ENCODE peak calls at places on chromosomes 3 and 15, in four cellular contexts. V, T, U and L are unnamed samples.

GRCh38 chr3:71652786-71653419 is 69.4 kb upstream of the FOXP1 start:
- DNase-seq in U (peak; percentile 4), V (peak; percentile 38), T (peak; percentile 50), L (no peak)

GRCh38 chr15:72866086-72866646 is 82.6 kb upstream of the ADPGK start:
- DNase-seq in U (no peak), T (no peak), V (no peak), L (no peak)

GRCh38 chr3:172259191-172259590 is 189.1 kb downstream of the GHSR start:
- DNase-seq in U (no peak), T (no peak), V (no peak), L (no peak)

GRCh38 chr3:48428863-48429415 is 947 bp downstream of the PLXNB1 start:
- DNase-seq in U (no peak), T (no peak), V (no peak), L (no peak)

GRCh38 chr15:90386221-90386620 is 1.8 kb upstream of the IQGAP1 start:
- DNase-seq in U (no peak), T (no peak), V (no peak), L (no peak)

GRCh38 chr3:18237251-18238005 is 187.7 kb downstream of the SATB1 start:
- DNase-seq in T (no peak), U (peak; percentile 13), V (no peak), L (peak; percentile 60)

GRCh38 chr3:11381563-11381962 is 109.4 kb downstream of the ATG7 start:
- DNase-seq in T (no peak), U (no peak), V (no peak), L (no peak)

GRCh38 chr3:85397434-85397833 is 438.6 kb downstream of the CADM2 start:
- DNase-seq in T (no peak), U (no peak), V (no peak), L (no peak)

DNA sequence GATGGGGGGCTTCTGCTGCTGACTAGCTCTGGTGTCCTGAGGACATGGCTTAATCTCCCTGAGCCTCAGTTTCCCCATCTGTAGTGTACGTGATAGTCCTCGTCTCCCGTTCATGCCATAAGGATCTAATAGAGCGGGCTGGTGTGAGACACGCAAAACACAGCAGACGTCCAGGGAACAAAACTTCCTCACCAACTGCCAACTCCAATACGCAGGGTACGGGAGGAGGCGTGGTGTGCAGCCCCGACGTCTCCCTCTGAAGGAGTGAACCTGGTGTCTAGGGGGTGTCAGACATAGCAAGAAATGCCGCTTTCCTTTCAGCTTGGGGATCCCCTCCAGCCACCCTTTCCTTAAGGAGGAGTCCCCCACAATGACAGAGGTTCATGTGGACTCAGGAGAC is 55.0 kb downstream of the SMAD6 start:
- DNase-seq in U (no peak), T (no peak), V (no peak), L (no peak)
- H3K27ac ChIP-seq in U (no peak overlapping the region), T (no peak overlapping the region), V (peak overlapping the region; percentile 94), L (no peak overlapping the region)

GRCh38 chr3:173892547-173892946 is 495.0 kb downstream of the NLGN1 start:
- DNase-seq in T (no peak), U (no peak), V (no peak), L (peak; percentile 11)

GRCh38 chr3:173889522-173890055 is 492.0 kb downstream of the NLGN1 start:
- DNase-seq in V (no peak), T (no peak), U (no peak), L (no peak)

GRCh38 chr3:173893066-173893465 is 495.5 kb downstream of the NLGN1 start:
- DNase-seq in V (no peak), T (no peak), U (no peak), L (no peak)

GRCh38 chr3:173890091-173890490 is 492.5 kb downstream of the NLGN1 start:
- DNase-seq in U (no peak), V (no peak), T (no peak), L (no peak)

GRCh38 chr3:173891272-173892100 is 493.9 kb downstream of the NLGN1 start:
- DNase-seq in U (no peak), T (no peak), V (no peak), L (peak; percentile 9)
- TF ChIP-seq CTCF in U (no peak), T (no peak), V (no peak), L (no peak)

GRCh38 chr15:78052545-78052944 is 25.0 kb downstream of the TBC1D2B start:
- DNase-seq in T (no peak), U (no peak), V (no peak), L (no peak)
- H3K4me2 ChIP-seq in T (no peak overlapping the region), U (no peak overlapping the region), V (no peak overlapping the region), L (no peak overlapping the region)

GRCh38 chr15:101068523-101068960 is 149.4 kb downstream of the LRRK1 start:
- DNase-seq in V (no peak), U (no peak), T (no peak), L (no peak)

GRCh38 chr15:101068961-101069734 is 150.0 kb downstream of the LRRK1 start:
- DNase-seq in V (peak; percentile 17), U (no peak), T (peak; percentile 87), L (peak; percentile 30)

GRCh38 chr15:101070502-101071273 is 151.5 kb downstream of the LRRK1 start:
- DNase-seq in V (no peak), U (no peak), T (peak; percentile 99), L (no peak)

GRCh38 chr15:101070024-101070423 is 150.9 kb downstream of the LRRK1 start:
- DNase-seq in U (no peak), V (no peak), T (no peak), L (no peak)

GRCh38 chr15:101071651-101072050 is 152.5 kb downstream of the LRRK1 start:
- DNase-seq in T (no peak), U (no peak), V (no peak), L (no peak)
- H3K27ac ChIP-seq in T (peak overlapping the region; percentile 96), U (no peak overlapping the region), V (no peak overlapping the region), L (no peak overlapping the region)

GRCh38 chr3:139455855-139456254 is 20.5 kb downstream of the RBP2 start:
- DNase-seq in V (no peak), T (no peak), U (no peak), L (no peak)
- TF ChIP-seq CTCF in V (no peak), T (no peak), U (no peak), L (no peak)

DNA sequence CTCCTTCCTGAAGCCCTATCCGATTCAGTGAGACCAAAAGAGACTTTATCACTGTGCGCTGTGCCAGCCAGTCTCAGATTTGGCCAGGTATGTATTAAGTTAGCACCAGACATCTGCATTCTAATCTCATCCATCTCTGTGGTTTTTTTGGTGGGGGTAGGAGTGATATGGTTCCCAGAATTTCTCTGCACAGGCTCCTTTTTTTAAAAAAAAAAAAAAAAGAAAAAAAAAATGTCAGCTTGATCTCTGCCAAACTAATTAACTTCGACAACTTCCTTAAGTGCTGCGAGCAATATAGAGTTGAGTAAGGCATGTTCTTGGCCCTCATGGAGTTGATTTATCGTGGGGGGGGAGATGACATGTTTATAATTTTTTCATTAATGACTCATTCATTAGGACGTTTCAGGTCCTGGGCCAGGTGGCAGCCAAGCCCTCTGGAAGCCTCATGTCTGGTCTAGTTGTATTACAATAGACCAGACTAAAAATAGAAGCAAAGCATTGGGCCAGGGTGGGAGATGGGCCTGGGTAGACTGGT is 12.9 kb downstream of the SLCO3A1 start:
- DNase-seq in V (no peak), T (no peak), U (no peak), L (peak; percentile 83)
- H3K4me2 ChIP-seq in V (peak overlapping the region; percentile 47), T (no peak overlapping the region), U (peak overlapping the region; percentile 59), L (peak overlapping the region; percentile 88)

DNA sequence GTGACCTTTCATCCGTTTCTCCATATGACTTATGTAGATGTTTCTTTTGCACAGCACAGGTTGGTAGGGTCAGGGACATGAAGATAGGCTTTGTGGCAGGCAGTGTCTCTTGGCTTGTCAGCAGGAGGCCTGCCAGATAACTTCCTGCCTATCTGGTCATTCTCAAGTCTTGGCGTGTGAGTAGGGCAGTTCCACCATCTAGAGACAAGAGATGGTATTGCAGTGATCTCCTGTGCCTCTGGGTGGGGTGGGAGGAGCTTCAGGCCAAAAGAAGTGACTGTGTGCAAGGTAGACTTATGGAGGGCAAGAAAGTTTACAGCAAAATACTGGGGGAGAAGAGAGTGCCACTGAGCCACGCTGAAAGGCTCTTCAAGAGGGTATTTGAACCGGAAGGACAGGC is 11.0 kb downstream of the TEX264 start:
- DNase-seq in T (peak; percentile 81), V (peak; percentile 81), U (peak; percentile 72), L (peak; percentile 52)
- H3K27ac ChIP-seq in T (no peak overlapping the region), V (no peak overlapping the region), U (no peak overlapping the region), L (peak overlapping the region; percentile 3)

DNA sequence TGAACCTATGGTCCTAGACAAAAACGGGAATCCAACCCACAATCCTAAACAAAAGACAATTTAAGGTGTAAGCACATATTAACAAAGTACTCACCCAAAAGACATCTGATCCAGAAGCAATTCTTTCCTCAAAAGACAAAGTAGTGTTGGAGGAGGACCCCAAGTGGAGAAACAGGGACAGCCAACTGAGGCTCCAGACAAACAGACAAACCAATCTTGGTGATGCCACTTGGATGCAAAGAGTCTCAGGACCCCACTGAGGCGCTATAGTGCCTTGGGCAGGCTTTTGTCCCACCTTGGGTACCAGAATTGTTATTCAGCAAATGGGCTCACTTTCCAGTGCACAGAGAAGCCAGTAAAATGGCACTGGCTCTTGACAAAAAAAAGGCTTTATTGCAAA is 613.8 kb downstream of the DIPK2A start:
- DNase-seq in T (no peak), U (no peak), V (no peak), L (no peak)
- TF ChIP-seq CTCF in T (no peak), U (no peak), V (no peak), L (no peak)